ENCODE peak calls at places on chromosomes 16 and 17, in seven cellular contexts. One of them, this sample, is unnamed.

GRCh38 chr16:49127103-49127502 is 154.5 kb downstream of the CBLN1 start:
- DNase-seq in nucleus accumbens: no peak
- DNase-seq in ACHN: peak; percentile 37
- DNase-seq in IMR-90: no peak
- DNase-seq in GM03348: no peak
- DNase-seq in stimulated activated naive B cell treated with anti-CD40 and anti-IgM and Interleukin-4, amounts not matched to agents 10 μg/mL and 1 μg/mL and 100 μg/mL, for 72 hours: no peak
- DNase-seq in heart right ventricle: no peak
- DNase-seq in this sample: no peak

GRCh38 chr17:82399030-82399429 is 19.1 kb upstream of the HEXD start:
- DNase-seq in nucleus accumbens: no peak
- DNase-seq in ACHN: no peak
- DNase-seq in IMR-90: peak; percentile 50
- DNase-seq in GM03348: peak; percentile 87
- DNase-seq in stimulated activated naive B cell treated with anti-CD40 and anti-IgM and Interleukin-4, amounts not matched to agents 10 μg/mL and 1 μg/mL and 100 μg/mL, for 72 hours: no peak
- DNase-seq in heart right ventricle: no peak
- DNase-seq in this sample: no peak

GRCh38 chr17:65064452-65065019 is 8.0 kb upstream of the GNA13 start:
- DNase-seq in nucleus accumbens: no peak
- DNase-seq in ACHN: peak; percentile 75
- DNase-seq in IMR-90: peak; percentile 88
- DNase-seq in GM03348: peak; percentile 35
- DNase-seq in stimulated activated naive B cell treated with anti-CD40 and anti-IgM and Interleukin-4, amounts not matched to agents 10 μg/mL and 1 μg/mL and 100 μg/mL, for 72 hours: no peak
- DNase-seq in heart right ventricle: no peak
- DNase-seq in this sample: peak; percentile 75

GRCh38 chr16:57474671-57475661 is 11.3 kb downstream of the DOK4 start:
- DNase-seq in nucleus accumbens: no peak
- DNase-seq in ACHN: no peak
- DNase-seq in IMR-90: no peak
- DNase-seq in GM03348: no peak
- DNase-seq in stimulated activated naive B cell treated with anti-CD40 and anti-IgM and Interleukin-4, amounts not matched to agents 10 μg/mL and 1 μg/mL and 100 μg/mL, for 72 hours: no peak
- DNase-seq in heart right ventricle: no peak
- DNase-seq in this sample: peak; percentile 18

GRCh38 chr17:77420804-77421634 is 280.2 kb downstream of the SEC14L1 start:
- DNase-seq in nucleus accumbens: no peak
- DNase-seq in ACHN: no peak
- DNase-seq in IMR-90: peak; percentile 93
- DNase-seq in GM03348: peak; percentile 86
- DNase-seq in stimulated activated naive B cell treated with anti-CD40 and anti-IgM and Interleukin-4, amounts not matched to agents 10 μg/mL and 1 μg/mL and 100 μg/mL, for 72 hours: no peak
- DNase-seq in heart right ventricle: no peak
- DNase-seq in this sample: no peak

GRCh38 chr16:8739989-8740704 is 57.3 kb downstream of the TMEM186 start:
- DNase-seq in nucleus accumbens: no peak
- DNase-seq in ACHN: no peak
- DNase-seq in IMR-90: no peak
- DNase-seq in GM03348: no peak
- DNase-seq in stimulated activated naive B cell treated with anti-CD40 and anti-IgM and Interleukin-4, amounts not matched to agents 10 μg/mL and 1 μg/mL and 100 μg/mL, for 72 hours: no peak
- DNase-seq in heart right ventricle: no peak
- DNase-seq in this sample: no peak

GRCh38 chr17:29617125-29617480 is 5.6 kb downstream of the CORO6 start:
- DNase-seq in nucleus accumbens: no peak
- DNase-seq in ACHN: peak; percentile 31
- DNase-seq in IMR-90: peak; percentile 38
- DNase-seq in GM03348: peak; percentile 78
- DNase-seq in stimulated activated naive B cell treated with anti-CD40 and anti-IgM and Interleukin-4, amounts not matched to agents 10 μg/mL and 1 μg/mL and 100 μg/mL, for 72 hours: peak; percentile 82
- DNase-seq in heart right ventricle: peak; percentile 56
- DNase-seq in this sample: peak; percentile 80

GRCh38 chr17:49371178-49371834 is 9.3 kb upstream of the ZNF652 start:
- DNase-seq in nucleus accumbens: no peak
- DNase-seq in ACHN: no peak
- DNase-seq in IMR-90: no peak
- DNase-seq in GM03348: no peak
- DNase-seq in stimulated activated naive B cell treated with anti-CD40 and anti-IgM and Interleukin-4, amounts not matched to agents 10 μg/mL and 1 μg/mL and 100 μg/mL, for 72 hours: no peak
- DNase-seq in heart right ventricle: no peak
- DNase-seq in this sample: no peak

GRCh38 chr17:63436523-63437110 is 9.5 kb downstream of the CYB561 start:
- DNase-seq in nucleus accumbens: no peak
- DNase-seq in ACHN: no peak
- DNase-seq in IMR-90: no peak
- DNase-seq in GM03348: no peak
- DNase-seq in stimulated activated naive B cell treated with anti-CD40 and anti-IgM and Interleukin-4, amounts not matched to agents 10 μg/mL and 1 μg/mL and 100 μg/mL, for 72 hours: no peak
- DNase-seq in heart right ventricle: no peak
- DNase-seq in this sample: no peak

GRCh38 chr16:27806986-27807385 is 256.5 kb downstream of the GSG1L start:
- DNase-seq in nucleus accumbens: no peak
- DNase-seq in ACHN: no peak
- DNase-seq in IMR-90: no peak
- DNase-seq in GM03348: no peak
- DNase-seq in stimulated activated naive B cell treated with anti-CD40 and anti-IgM and Interleukin-4, amounts not matched to agents 10 μg/mL and 1 μg/mL and 100 μg/mL, for 72 hours: no peak
- DNase-seq in heart right ventricle: no peak
- DNase-seq in this sample: no peak

GRCh38 chr17:36124879-36125824 is 21.5 kb downstream of the CCL4 start:
- DNase-seq in nucleus accumbens: no peak
- DNase-seq in ACHN: no peak
- DNase-seq in IMR-90: no peak
- DNase-seq in GM03348: no peak
- DNase-seq in stimulated activated naive B cell treated with anti-CD40 and anti-IgM and Interleukin-4, amounts not matched to agents 10 μg/mL and 1 μg/mL and 100 μg/mL, for 72 hours: no peak
- DNase-seq in heart right ventricle: no peak
- DNase-seq in this sample: no peak

GRCh38 chr17:38751144-38751802 is 1.3 kb upstream of the PSMB3 start:
- DNase-seq in nucleus accumbens: no peak
- DNase-seq in ACHN: peak; percentile 56
- DNase-seq in IMR-90: peak; percentile 21
- DNase-seq in GM03348: peak; percentile 21
- DNase-seq in stimulated activated naive B cell treated with anti-CD40 and anti-IgM and Interleukin-4, amounts not matched to agents 10 μg/mL and 1 μg/mL and 100 μg/mL, for 72 hours: no peak
- DNase-seq in heart right ventricle: no peak
- DNase-seq in this sample: no peak

GRCh38 chr16:20676867-20677266 is 20.6 kb downstream of the ACSM1 start:
- DNase-seq in nucleus accumbens: no peak
- DNase-seq in ACHN: no peak
- DNase-seq in IMR-90: no peak
- DNase-seq in GM03348: no peak
- DNase-seq in stimulated activated naive B cell treated with anti-CD40 and anti-IgM and Interleukin-4, amounts not matched to agents 10 μg/mL and 1 μg/mL and 100 μg/mL, for 72 hours: no peak
- DNase-seq in heart right ventricle: no peak
- DNase-seq in this sample: no peak

GRCh38 chr17:55292094-55292493 is 27.3 kb downstream of the HLF start:
- DNase-seq in nucleus accumbens: no peak
- DNase-seq in ACHN: no peak
- DNase-seq in IMR-90: no peak
- DNase-seq in GM03348: no peak
- DNase-seq in stimulated activated naive B cell treated with anti-CD40 and anti-IgM and Interleukin-4, amounts not matched to agents 10 μg/mL and 1 μg/mL and 100 μg/mL, for 72 hours: no peak
- DNase-seq in heart right ventricle: no peak
- DNase-seq in this sample: no peak

GRCh38 chr17:76247304-76247703 is 7.0 kb upstream of the RNF157 start:
- DNase-seq in nucleus accumbens: no peak
- DNase-seq in ACHN: no peak
- DNase-seq in IMR-90: no peak
- DNase-seq in GM03348: no peak
- DNase-seq in stimulated activated naive B cell treated with anti-CD40 and anti-IgM and Interleukin-4, amounts not matched to agents 10 μg/mL and 1 μg/mL and 100 μg/mL, for 72 hours: no peak
- DNase-seq in heart right ventricle: no peak
- DNase-seq in this sample: no peak

GRCh38 chr16:60027351-60027750 is 1293.2 kb upstream of the GOT2 start:
- DNase-seq in nucleus accumbens: no peak
- DNase-seq in ACHN: no peak
- DNase-seq in IMR-90: no peak
- DNase-seq in GM03348: no peak
- DNase-seq in stimulated activated naive B cell treated with anti-CD40 and anti-IgM and Interleukin-4, amounts not matched to agents 10 μg/mL and 1 μg/mL and 100 μg/mL, for 72 hours: no peak
- DNase-seq in heart right ventricle: no peak
- DNase-seq in this sample: no peak

GRCh38 chr17:29495011-29495410 is 71.8 kb downstream of the ABHD15 start:
- DNase-seq in nucleus accumbens: no peak
- DNase-seq in ACHN: peak; percentile 15
- DNase-seq in IMR-90: peak; percentile 72
- DNase-seq in GM03348: peak; percentile 59
- DNase-seq in stimulated activated naive B cell treated with anti-CD40 and anti-IgM and Interleukin-4, amounts not matched to agents 10 μg/mL and 1 μg/mL and 100 μg/mL, for 72 hours: no peak
- DNase-seq in heart right ventricle: no peak
- DNase-seq in this sample: no peak

GRCh38 chr16:3498988-3499387 is 1.8 kb upstream of the CLUAP1 start:
- DNase-seq in nucleus accumbens: no peak
- DNase-seq in ACHN: no peak
- DNase-seq in IMR-90: no peak
- DNase-seq in GM03348: no peak
- DNase-seq in stimulated activated naive B cell treated with anti-CD40 and anti-IgM and Interleukin-4, amounts not matched to agents 10 μg/mL and 1 μg/mL and 100 μg/mL, for 72 hours: no peak
- DNase-seq in heart right ventricle: no peak
- DNase-seq in this sample: no peak

GRCh38 chr16:2243781-2244180 is 7.5 kb downstream of the DNASE1L2 start:
- DNase-seq in nucleus accumbens: no peak
- DNase-seq in ACHN: no peak
- DNase-seq in IMR-90: no peak
- DNase-seq in GM03348: no peak
- DNase-seq in stimulated activated naive B cell treated with anti-CD40 and anti-IgM and Interleukin-4, amounts not matched to agents 10 μg/mL and 1 μg/mL and 100 μg/mL, for 72 hours: no peak
- DNase-seq in heart right ventricle: no peak
- DNase-seq in this sample: no peak

GRCh38 chr17:52678211-52678610 is 519.7 kb upstream of the CA10 start:
- DNase-seq in nucleus accumbens: no peak
- DNase-seq in ACHN: no peak
- DNase-seq in IMR-90: no peak
- DNase-seq in GM03348: no peak
- DNase-seq in stimulated activated naive B cell treated with anti-CD40 and anti-IgM and Interleukin-4, amounts not matched to agents 10 μg/mL and 1 μg/mL and 100 μg/mL, for 72 hours: no peak
- DNase-seq in heart right ventricle: no peak
- DNase-seq in this sample: no peak

GRCh38 chr16:54239441-54239840 is 47.1 kb downstream of the IRX3 start:
- DNase-seq in nucleus accumbens: no peak
- DNase-seq in ACHN: no peak
- DNase-seq in IMR-90: no peak
- DNase-seq in GM03348: peak; percentile 18
- DNase-seq in stimulated activated naive B cell treated with anti-CD40 and anti-IgM and Interleukin-4, amounts not matched to agents 10 μg/mL and 1 μg/mL and 100 μg/mL, for 72 hours: no peak
- DNase-seq in heart right ventricle: peak; percentile 53
- DNase-seq in this sample: no peak

GRCh38 chr16:54817432-54817831 is 113.2 kb upstream of the IRX5 start:
- DNase-seq in nucleus accumbens: no peak
- DNase-seq in ACHN: peak; percentile 27
- DNase-seq in IMR-90: no peak
- DNase-seq in GM03348: peak; percentile 24
- DNase-seq in stimulated activated naive B cell treated with anti-CD40 and anti-IgM and Interleukin-4, amounts not matched to agents 10 μg/mL and 1 μg/mL and 100 μg/mL, for 72 hours: no peak
- DNase-seq in heart right ventricle: peak; percentile 7
- DNase-seq in this sample: no peak

GRCh38 chr17:34252890-34253525 is 2.1 kb upstream of the CCL2 start:
- DNase-seq in nucleus accumbens: no peak
- DNase-seq in ACHN: no peak
- DNase-seq in IMR-90: no peak
- DNase-seq in GM03348: no peak
- DNase-seq in stimulated activated naive B cell treated with anti-CD40 and anti-IgM and Interleukin-4, amounts not matched to agents 10 μg/mL and 1 μg/mL and 100 μg/mL, for 72 hours: no peak
- DNase-seq in heart right ventricle: no peak
- DNase-seq in this sample: no peak

GRCh38 chr17:75549246-75550138 is 24.0 kb downstream of the LLGL2 start:
- DNase-seq in nucleus accumbens: no peak
- DNase-seq in ACHN: no peak
- DNase-seq in IMR-90: no peak
- DNase-seq in GM03348: no peak
- DNase-seq in stimulated activated naive B cell treated with anti-CD40 and anti-IgM and Interleukin-4, amounts not matched to agents 10 μg/mL and 1 μg/mL and 100 μg/mL, for 72 hours: no peak
- DNase-seq in heart right ventricle: no peak
- DNase-seq in this sample: peak; percentile 88

GRCh38 chr17:6090253-6090652 is 20.1 kb downstream of the WSCD1 start:
- DNase-seq in nucleus accumbens: no peak
- DNase-seq in ACHN: no peak
- DNase-seq in IMR-90: no peak
- DNase-seq in GM03348: no peak
- DNase-seq in stimulated activated naive B cell treated with anti-CD40 and anti-IgM and Interleukin-4, amounts not matched to agents 10 μg/mL and 1 μg/mL and 100 μg/mL, for 72 hours: no peak
- DNase-seq in heart right ventricle: no peak
- DNase-seq in this sample: no peak

GRCh38 chr16:2490190-2491105 is 15.5 kb downstream of the TBC1D24 start:
- DNase-seq in nucleus accumbens: no peak
- DNase-seq in ACHN: no peak
- DNase-seq in IMR-90: no peak
- DNase-seq in GM03348: no peak
- DNase-seq in stimulated activated naive B cell treated with anti-CD40 and anti-IgM and Interleukin-4, amounts not matched to agents 10 μg/mL and 1 μg/mL and 100 μg/mL, for 72 hours: no peak
- DNase-seq in heart right ventricle: no peak
- DNase-seq in this sample: no peak

GRCh38 chr16:66741131-66741900 is 10.1 kb downstream of the DYNC1LI2 start:
- DNase-seq in nucleus accumbens: peak; percentile 79
- DNase-seq in ACHN: peak; percentile 95
- DNase-seq in IMR-90: peak; percentile 88
- DNase-seq in GM03348: peak; percentile 93
- DNase-seq in stimulated activated naive B cell treated with anti-CD40 and anti-IgM and Interleukin-4, amounts not matched to agents 10 μg/mL and 1 μg/mL and 100 μg/mL, for 72 hours: no peak
- DNase-seq in heart right ventricle: peak; percentile 97
- DNase-seq in this sample: peak; percentile 92

GRCh38 chr17:81898885-81899284 is 3.2 kb upstream of the NPB start:
- DNase-seq in nucleus accumbens: no peak
- DNase-seq in ACHN: no peak
- DNase-seq in IMR-90: no peak
- DNase-seq in GM03348: no peak
- DNase-seq in stimulated activated naive B cell treated with anti-CD40 and anti-IgM and Interleukin-4, amounts not matched to agents 10 μg/mL and 1 μg/mL and 100 μg/mL, for 72 hours: no peak
- DNase-seq in heart right ventricle: no peak
- DNase-seq in this sample: no peak

GRCh38 chr16:9159839-9160550 is 68.6 kb downstream of the HAPSTR1 start:
- DNase-seq in nucleus accumbens: peak; percentile 4
- DNase-seq in ACHN: peak; percentile 67
- DNase-seq in IMR-90: peak; percentile 66
- DNase-seq in GM03348: peak; percentile 84
- DNase-seq in stimulated activated naive B cell treated with anti-CD40 and anti-IgM and Interleukin-4, amounts not matched to agents 10 μg/mL and 1 μg/mL and 100 μg/mL, for 72 hours: peak; percentile 28
- DNase-seq in heart right ventricle: peak; percentile 12
- DNase-seq in this sample: peak; percentile 59

GRCh38 chr16:57271867-57272495 is 12.5 kb downstream of the PLLP start:
- DNase-seq in nucleus accumbens: no peak
- DNase-seq in ACHN: no peak
- DNase-seq in IMR-90: no peak
- DNase-seq in GM03348: no peak
- DNase-seq in stimulated activated naive B cell treated with anti-CD40 and anti-IgM and Interleukin-4, amounts not matched to agents 10 μg/mL and 1 μg/mL and 100 μg/mL, for 72 hours: no peak
- DNase-seq in heart right ventricle: no peak
- DNase-seq in this sample: no peak

GRCh38 chr17:78251773-78252103 is 20.3 kb downstream of the TMEM235 start:
- DNase-seq in nucleus accumbens: no peak
- DNase-seq in ACHN: no peak
- DNase-seq in IMR-90: no peak
- DNase-seq in GM03348: no peak
- DNase-seq in stimulated activated naive B cell treated with anti-CD40 and anti-IgM and Interleukin-4, amounts not matched to agents 10 μg/mL and 1 μg/mL and 100 μg/mL, for 72 hours: no peak
- DNase-seq in heart right ventricle: no peak
- DNase-seq in this sample: no peak

GRCh38 chr17:4877089-4877488 is 22.2 kb upstream of the C17orf107 start:
- DNase-seq in nucleus accumbens: no peak
- DNase-seq in ACHN: no peak
- DNase-seq in IMR-90: no peak
- DNase-seq in GM03348: no peak
- DNase-seq in stimulated activated naive B cell treated with anti-CD40 and anti-IgM and Interleukin-4, amounts not matched to agents 10 μg/mL and 1 μg/mL and 100 μg/mL, for 72 hours: no peak
- DNase-seq in heart right ventricle: no peak
- DNase-seq in this sample: no peak

GRCh38 chr16:4265676-4266075 is 7.1 kb downstream of the TFAP4 start:
- DNase-seq in nucleus accumbens: no peak
- DNase-seq in ACHN: no peak
- DNase-seq in IMR-90: no peak
- DNase-seq in GM03348: no peak
- DNase-seq in stimulated activated naive B cell treated with anti-CD40 and anti-IgM and Interleukin-4, amounts not matched to agents 10 μg/mL and 1 μg/mL and 100 μg/mL, for 72 hours: no peak
- DNase-seq in heart right ventricle: no peak
- DNase-seq in this sample: no peak

GRCh38 chr16:17104654-17105053 is 366.1 kb downstream of the XYLT1 start:
- DNase-seq in nucleus accumbens: no peak
- DNase-seq in ACHN: no peak
- DNase-seq in IMR-90: no peak
- DNase-seq in GM03348: no peak
- DNase-seq in stimulated activated naive B cell treated with anti-CD40 and anti-IgM and Interleukin-4, amounts not matched to agents 10 μg/mL and 1 μg/mL and 100 μg/mL, for 72 hours: no peak
- DNase-seq in heart right ventricle: no peak
- DNase-seq in this sample: no peak

GRCh38 chr17:2064980-2065785 is 10.3 kb downstream of the HIC1 start:
- DNase-seq in nucleus accumbens: no peak
- DNase-seq in ACHN: peak; percentile 45
- DNase-seq in IMR-90: peak; percentile 68
- DNase-seq in GM03348: peak; percentile 74
- DNase-seq in stimulated activated naive B cell treated with anti-CD40 and anti-IgM and Interleukin-4, amounts not matched to agents 10 μg/mL and 1 μg/mL and 100 μg/mL, for 72 hours: no peak
- DNase-seq in heart right ventricle: no peak
- DNase-seq in this sample: no peak

This sample was measured in ureter.